ENCODE peak calls at places on chromosomes 7 and 10, in five cellular contexts. One of them, this sample, is unnamed.

GRCh38 chr7:3043544-3044395 is at the start of gene CARD11:
- DNase-seq in HepG2: no peak
- DNase-seq in GM12878: no peak
- DNase-seq in K562: peak
- DNase-seq in A549: no peak
- DNase-seq in this sample: no peak

GRCh38 chr7:151757274-151757673 is 119.6 kb downstream of the PRKAG2 start:
- DNase-seq in HepG2: no peak
- DNase-seq in GM12878: no peak
- DNase-seq in K562: no peak
- DNase-seq in A549: no peak
- DNase-seq in this sample: no peak

GRCh38 chr10:49689882-49690510 is 10.5 kb downstream of the C10orf53 start:
- DNase-seq in HepG2: no peak
- DNase-seq in GM12878: no peak
- DNase-seq in K562: no peak
- DNase-seq in A549: no peak
- DNase-seq in this sample: peak

GRCh38 chr7:154577141-154577540 is 425.8 kb downstream of the PAXIP1 start:
- DNase-seq in HepG2: no peak
- DNase-seq in GM12878: no peak
- DNase-seq in K562: no peak
- DNase-seq in A549: no peak
- DNase-seq in this sample: no peak

GRCh38 chr10:67664936-67665335 is 31.1 kb downstream of the CTNNA3 start:
- DNase-seq in HepG2: no peak
- DNase-seq in GM12878: no peak
- DNase-seq in K562: no peak
- DNase-seq in A549: no peak
- DNase-seq in this sample: no peak

GRCh38 chr7:104264281-104264680 is 56.5 kb upstream of the ORC5 start:
- DNase-seq in HepG2: no peak
- DNase-seq in GM12878: no peak
- DNase-seq in K562: no peak
- DNase-seq in A549: no peak
- DNase-seq in this sample: no peak

GRCh38 chr7:152369518-152369917 is 66.3 kb downstream of the KMT2C start:
- DNase-seq in HepG2: no peak
- DNase-seq in GM12878: no peak
- DNase-seq in K562: no peak
- DNase-seq in A549: no peak
- DNase-seq in this sample: no peak

GRCh38 chr10:113230018-113230610 is 280.1 kb downstream of the TCF7L2 start:
- DNase-seq in HepG2: no peak
- DNase-seq in GM12878: no peak
- DNase-seq in K562: no peak
- DNase-seq in A549: no peak
- DNase-seq in this sample: no peak

GRCh38 chr7:124701955-124702354 is 63.6 kb downstream of the GPR37 start:
- DNase-seq in HepG2: no peak
- DNase-seq in GM12878: no peak
- DNase-seq in K562: no peak
- DNase-seq in A549: no peak
- DNase-seq in this sample: no peak

GRCh38 chr7:69756235-69756634 is 158.0 kb downstream of the AUTS2 start:
- DNase-seq in HepG2: no peak
- DNase-seq in GM12878: no peak
- DNase-seq in K562: no peak
- DNase-seq in A549: no peak
- DNase-seq in this sample: no peak

GRCh38 chr7:44112231-44112996 is 8.3 kb downstream of the AEBP1 start:
- DNase-seq in HepG2: no peak
- DNase-seq in GM12878: no peak
- DNase-seq in K562: peak
- DNase-seq in A549: no peak
- DNase-seq in this sample: no peak

GRCh38 chr10:1179346-1180070 is 123.3 kb downstream of the WDR37 start:
- DNase-seq in HepG2: no peak
- DNase-seq in GM12878: no peak
- DNase-seq in K562: no peak
- DNase-seq in A549: no peak
- DNase-seq in this sample: no peak

GRCh38 chr7:99728615-99729014 is 6.4 kb downstream of the CYP3A7 start:
- DNase-seq in HepG2: no peak
- DNase-seq in GM12878: no peak
- DNase-seq in K562: no peak
- DNase-seq in A549: no peak
- DNase-seq in this sample: no peak

GRCh38 chr10:26437637-26438461 is at the start of gene APBB1IP:
- DNase-seq in HepG2: no peak
- DNase-seq in GM12878: peak
- DNase-seq in K562: no peak
- DNase-seq in A549: no peak
- DNase-seq in this sample: no peak

GRCh38 chr7:35253680-35254495 is at the start of gene TBX20:
- DNase-seq in HepG2: no peak
- DNase-seq in GM12878: no peak
- DNase-seq in K562: no peak
- DNase-seq in A549: peak
- DNase-seq in this sample: peak

GRCh38 chr10:49579621-49580020 is 30.5 kb upstream of the SLC18A3 start:
- DNase-seq in HepG2: no peak
- DNase-seq in GM12878: no peak
- DNase-seq in K562: no peak
- DNase-seq in A549: no peak
- DNase-seq in this sample: no peak

GRCh38 chr7:35437619-35438275 is 183.8 kb upstream of the TBX20 start:
- DNase-seq in HepG2: no peak
- DNase-seq in GM12878: no peak
- DNase-seq in K562: no peak
- DNase-seq in A549: no peak
- DNase-seq in this sample: no peak

GRCh38 chr7:75056476-75056875 is 17.1 kb downstream of the RCC1L start:
- DNase-seq in HepG2: no peak
- DNase-seq in GM12878: no peak
- DNase-seq in K562: no peak
- DNase-seq in A549: no peak
- DNase-seq in this sample: no peak

GRCh38 chr7:128804472-128804871 is 12.7 kb downstream of the CCDC136 start:
- DNase-seq in HepG2: no peak
- DNase-seq in GM12878: no peak
- DNase-seq in K562: no peak
- DNase-seq in A549: no peak
- DNase-seq in this sample: no peak

GRCh38 chr10:87531908-87532622 is 27.4 kb downstream of the MINPP1 start:
- DNase-seq in HepG2: no peak
- DNase-seq in GM12878: no peak
- DNase-seq in K562: no peak
- DNase-seq in A549: no peak
- DNase-seq in this sample: no peak

GRCh38 chr7:27576360-27576944 is 86.2 kb downstream of the HIBADH start:
- DNase-seq in HepG2: peak
- DNase-seq in GM12878: no peak
- DNase-seq in K562: peak
- DNase-seq in A549: peak
- DNase-seq in this sample: no peak

GRCh38 chr7:5143935-5144903 is 45.8 kb upstream of the WIPI2 start:
- DNase-seq in HepG2: no peak
- DNase-seq in GM12878: peak
- DNase-seq in K562: peak
- DNase-seq in A549: no peak
- DNase-seq in this sample: no peak

GRCh38 chr10:122149607-122150505 is 121.2 kb upstream of the BTBD16 start:
- DNase-seq in HepG2: no peak
- DNase-seq in GM12878: no peak
- DNase-seq in K562: no peak
- DNase-seq in A549: no peak
- DNase-seq in this sample: no peak

GRCh38 chr10:132409667-132410028 is 12.6 kb downstream of the PWWP2B start:
- DNase-seq in HepG2: no peak
- DNase-seq in GM12878: no peak
- DNase-seq in K562: no peak
- DNase-seq in A549: no peak
- DNase-seq in this sample: no peak

GRCh38 chr10:69426376-69426727 is 9.6 kb upstream of the TACR2 start:
- DNase-seq in HepG2: no peak
- DNase-seq in GM12878: no peak
- DNase-seq in K562: no peak
- DNase-seq in A549: peak
- DNase-seq in this sample: no peak

GRCh38 chr10:69425041-69425440 is 8.3 kb upstream of the TACR2 start:
- DNase-seq in HepG2: no peak
- DNase-seq in GM12878: no peak
- DNase-seq in K562: no peak
- DNase-seq in A549: no peak
- DNase-seq in this sample: no peak

GRCh38 chr10:69422676-69423075 is 6.0 kb upstream of the TACR2 start:
- DNase-seq in HepG2: no peak
- DNase-seq in GM12878: no peak
- DNase-seq in K562: no peak
- DNase-seq in A549: no peak
- DNase-seq in this sample: no peak

GRCh38 chr10:69428138-69428537 is 11.4 kb upstream of the TACR2 start:
- DNase-seq in HepG2: no peak
- DNase-seq in GM12878: no peak
- DNase-seq in K562: no peak
- DNase-seq in A549: no peak
- DNase-seq in this sample: no peak

DNA sequence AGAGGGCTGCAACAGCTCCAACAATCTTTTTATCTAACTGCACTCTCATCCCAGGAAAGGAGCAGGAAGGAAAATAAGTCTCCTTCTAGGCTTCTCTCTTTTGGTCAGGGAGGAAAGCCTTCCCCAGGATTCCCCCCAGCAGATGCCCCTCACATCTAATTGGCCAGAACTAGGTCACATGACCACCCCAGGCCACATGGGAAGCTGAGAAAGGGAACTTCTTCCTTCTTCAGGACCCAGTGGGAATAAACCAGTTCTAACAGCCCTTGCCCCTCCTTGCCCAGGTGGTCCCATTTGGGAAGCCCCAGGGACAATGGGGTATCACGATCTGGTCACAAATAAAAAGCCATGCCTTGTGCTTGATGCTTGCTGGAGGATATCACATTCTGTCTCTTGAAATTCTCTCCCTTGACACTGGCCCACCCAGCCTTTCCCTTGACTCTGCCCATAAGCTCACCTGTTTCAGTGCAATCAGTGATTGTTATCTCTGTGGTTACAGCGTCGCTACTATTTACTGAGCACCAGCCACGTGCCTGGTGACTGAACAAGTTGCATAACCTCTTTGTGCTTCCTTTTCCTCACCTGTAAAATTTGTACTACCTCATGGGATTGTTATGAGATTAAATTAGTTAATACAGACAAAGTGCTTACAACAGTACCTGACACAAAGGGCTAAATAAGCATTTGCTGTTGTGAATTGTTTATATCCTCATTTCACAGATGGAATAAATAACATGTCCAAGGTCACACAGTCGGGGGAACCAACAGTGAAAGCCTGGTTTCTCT is 9.0 kb upstream of the TACR2 start:
- DNase-seq in HepG2: peak
- DNase-seq in GM12878: no peak
- DNase-seq in K562: no peak
- DNase-seq in A549: no peak
- DNase-seq in this sample: no peak
- TF ChIP-seq HDAC2 in HepG2: peak
- TF ChIP-seq HDAC2 in GM12878: no peak
- TF ChIP-seq HDAC2 in K562: no peak
- TF ChIP-seq HDAC2 in A549: no peak
- TF ChIP-seq HDAC2 in this sample: no peak

GRCh38 chr7:36630112-36630650 is 94.1 kb downstream of the AOAH start:
- DNase-seq in HepG2: no peak
- DNase-seq in GM12878: no peak
- DNase-seq in K562: no peak
- DNase-seq in A549: no peak
- DNase-seq in this sample: no peak

GRCh38 chr7:36620166-36620708 is 104.1 kb downstream of the AOAH start:
- DNase-seq in HepG2: no peak
- DNase-seq in GM12878: no peak
- DNase-seq in K562: no peak
- DNase-seq in A549: no peak
- DNase-seq in this sample: no peak

GRCh38 chr7:36623247-36623646 is 101.0 kb downstream of the AOAH start:
- DNase-seq in HepG2: no peak
- DNase-seq in GM12878: no peak
- DNase-seq in K562: no peak
- DNase-seq in A549: no peak
- DNase-seq in this sample: no peak

GRCh38 chr7:36627836-36628235 is 96.5 kb downstream of the AOAH start:
- DNase-seq in HepG2: no peak
- DNase-seq in GM12878: no peak
- DNase-seq in K562: no peak
- DNase-seq in A549: no peak
- DNase-seq in this sample: no peak

DNA sequence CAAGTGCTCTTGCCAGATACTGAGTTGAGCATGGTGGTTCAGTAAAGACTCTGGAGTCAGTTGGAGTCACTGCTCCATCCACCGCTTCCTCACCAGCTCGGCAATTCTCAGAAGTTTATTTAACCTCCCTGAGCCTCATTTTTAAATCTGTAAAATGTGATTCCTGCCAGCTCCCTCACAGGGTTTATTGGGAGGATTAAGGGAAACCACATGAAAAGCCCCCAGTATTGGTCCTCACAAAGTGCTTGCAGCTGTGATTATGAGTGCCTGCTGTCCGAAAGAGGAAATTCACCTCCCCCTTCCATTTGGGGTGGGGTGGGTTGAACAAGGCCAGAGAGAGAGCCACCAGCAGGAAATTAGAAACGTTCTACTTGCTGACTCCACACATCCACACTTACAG is 99.0 kb downstream of the AOAH start:
- DNase-seq in HepG2: no peak
- DNase-seq in GM12878: no peak
- DNase-seq in K562: no peak
- DNase-seq in A549: no peak
- DNase-seq in this sample: no peak
- TF ChIP-seq HDAC2 in HepG2: no peak
- TF ChIP-seq HDAC2 in GM12878: no peak
- TF ChIP-seq HDAC2 in K562: no peak
- TF ChIP-seq HDAC2 in A549: no peak
- TF ChIP-seq HDAC2 in this sample: no peak

GRCh38 chr7:76315372-76315771 is 12.9 kb downstream of the HSPB1 start:
- DNase-seq in HepG2: no peak
- DNase-seq in GM12878: no peak
- DNase-seq in K562: no peak
- DNase-seq in A549: no peak
- DNase-seq in this sample: no peak
- TF ChIP-seq HDAC2 in HepG2: no peak
- TF ChIP-seq HDAC2 in GM12878: no peak
- TF ChIP-seq HDAC2 in K562: no peak
- TF ChIP-seq HDAC2 in A549: no peak
- TF ChIP-seq HDAC2 in this sample: no peak

DNA sequence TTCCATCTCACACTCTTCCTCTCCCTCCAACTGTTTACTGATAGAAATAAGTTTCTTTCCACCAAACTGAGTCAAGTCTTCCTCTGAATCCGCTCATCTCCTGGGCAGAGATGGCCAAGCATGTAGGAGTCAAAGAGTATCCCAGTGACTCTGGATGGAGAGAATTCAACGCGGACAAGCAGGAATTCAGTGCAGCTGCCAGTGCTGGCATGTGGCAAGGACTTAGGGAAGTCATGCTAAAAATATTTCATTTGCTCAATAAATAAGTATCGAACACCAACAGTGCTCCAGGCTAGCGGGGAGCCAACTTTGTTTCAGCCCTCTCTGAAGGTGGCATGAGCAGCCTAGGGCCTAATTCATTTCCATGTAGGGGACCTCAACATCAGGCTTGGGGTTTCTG is 351.6 kb upstream of the ZMIZ1 start:
- DNase-seq in HepG2: no peak
- DNase-seq in GM12878: no peak
- DNase-seq in K562: no peak
- DNase-seq in A549: no peak
- DNase-seq in this sample: no peak
- TF ChIP-seq HDAC2 in HepG2: no peak
- TF ChIP-seq HDAC2 in GM12878: no peak
- TF ChIP-seq HDAC2 in K562: no peak
- TF ChIP-seq HDAC2 in A549: no peak
- TF ChIP-seq HDAC2 in this sample: no peak

This sample was measured in H1.